ENCODE peak calls at places on chromosomes 12 and 14, in four cellular contexts. S is D721Med, O is lower leg skin, W is NAMALWA. D is an unnamed sample.

GRCh38 chr14:75769047-75769685 is 108.1 kb downstream of the TTLL5 start:
- DNase-seq in S (no peak), W (no peak), O (no peak), D (no peak)

GRCh38 chr14:36944307-36945010 is 227.9 kb downstream of the SLC25A21 start:
- DNase-seq in W (no peak), S (no peak), O (peak), D (no peak)

GRCh38 chr12:422526-422925 is 21.1 kb downstream of the CCDC77 start:
- DNase-seq in O (no peak), S (no peak), W (no peak), D (no peak)

GRCh38 chr12:42070056-42070455 is 74.6 kb downstream of the GXYLT1 start:
- DNase-seq in O (no peak), W (no peak), S (no peak), D (no peak)

GRCh38 chr12:57456145-57456700 is 1.1 kb downstream of the INHBE start:
- DNase-seq in W (peak), O (no peak), S (no peak), D (no peak)

GRCh38 chr14:82011460-82011859 is 477.8 kb upstream of the SEL1L start:
- DNase-seq in O (no peak), W (no peak), S (no peak), D (no peak)

GRCh38 chr14:61584258-61584657 is 111.1 kb upstream of the HIF1A start:
- DNase-seq in W (no peak), S (no peak), O (peak), D (no peak)

GRCh38 chr14:44981198-44981597 is 19.2 kb downstream of the TOGARAM1 start:
- DNase-seq in S (no peak), O (no peak), W (no peak), D (no peak)

GRCh38 chr12:4002601-4003000 is 129.4 kb upstream of the PARP11 start:
- DNase-seq in S (no peak), W (no peak), O (no peak), D (no peak)

GRCh38 chr12:131986847-131987398 is 37.2 kb downstream of the EP400 start:
- DNase-seq in O (no peak), W (no peak), S (no peak), D (no peak)

GRCh38 chr12:54039417-54040147 is 6.7 kb downstream of the HOXC5 start:
- DNase-seq in O (no peak), S (no peak), W (no peak), D (no peak)

GRCh38 chr12:95574030-95574429 is 22.8 kb upstream of the USP44 start:
- DNase-seq in O (no peak), W (no peak), S (no peak), D (no peak)

GRCh38 chr12:104877107-104877705 is 80.9 kb downstream of the SLC41A2 start:
- DNase-seq in O (peak), S (peak), W (peak), D (no peak)

GRCh38 chr14:103052407-103052806 is 4.9 kb downstream of the CDC42BPB start:
- DNase-seq in S (no peak), W (no peak), O (no peak), D (no peak)

GRCh38 chr12:843609-844008 is 91.2 kb downstream of the WNK1 start:
- DNase-seq in W (no peak), O (no peak), S (no peak), D (no peak)

GRCh38 chr12:48995061-48995879 is 3.9 kb downstream of the DDN start:
- DNase-seq in W (peak), O (peak), S (peak), D (peak)

GRCh38 chr12:109760930-109761630 is 47.5 kb downstream of the FAM222A start:
- DNase-seq in S (no peak), W (no peak), O (no peak), D (no peak)

GRCh38 chr14:53316504-53316903 is 163.4 kb upstream of the DDHD1 start:
- DNase-seq in W (no peak), O (no peak), S (no peak), D (no peak)

GRCh38 chr14:104403421-104404220 is 175.9 kb upstream of the C14orf180 start:
- DNase-seq in W (no peak), O (no peak), S (no peak), D (no peak)

GRCh38 chr12:71128191-71128590 is 29.6 kb downstream of the TSPAN8 start:
- DNase-seq in W (no peak), S (no peak), O (no peak), D (no peak)

GRCh38 chr14:71815110-71815509 is 117.1 kb upstream of the RGS6 start:
- DNase-seq in W (no peak), O (no peak), S (no peak), D (no peak)

GRCh38 chr12:89507015-89507824 is 17.4 kb downstream of the GALNT4 start:
- DNase-seq in O (no peak), S (no peak), W (no peak), D (no peak)

GRCh38 chr14:103104654-103105511 is 10.4 kb downstream of the EXOC3L4 start:
- DNase-seq in O (no peak), S (peak), W (peak), D (peak)

GRCh38 chr14:77306406-77307098 is 14.1 kb downstream of the POMT2 start:
- DNase-seq in O (no peak), S (no peak), W (no peak), D (no peak)

GRCh38 chr14:51069065-51069464 is 25.8 kb downstream of the TRIM9 start:
- DNase-seq in O (no peak), W (no peak), S (no peak), D (no peak)

GRCh38 chr12:52442600-52443061 is 8.5 kb upstream of the KRT75 start:
- DNase-seq in W (no peak), O (no peak), S (no peak), D (no peak)

GRCh38 chr14:49975799-49976198 is 82.9 kb downstream of the ARF6 start:
- DNase-seq in O (no peak), S (no peak), W (no peak), D (no peak)

GRCh38 chr12:104263580-104264358 is 39.8 kb upstream of the EID3 start:
- DNase-seq in W (no peak), S (no peak), O (peak), D (no peak)

GRCh38 chr12:77682488-77682887 is 148.2 kb upstream of the NAV3 start:
- DNase-seq in O (no peak), S (no peak), W (no peak), D (no peak)

GRCh38 chr12:54419088-54419887 is at the start of gene ITGA5:
- DNase-seq in O (peak), W (no peak), S (no peak), D (peak)

GRCh38 chr12:97650242-97650641 is 187.6 kb downstream of the RMST start:
- DNase-seq in O (no peak), S (no peak), W (no peak), D (no peak)

GRCh38 chr12:87274594-87275245 is 754.5 kb downstream of the C12orf50 start:
- DNase-seq in W (peak), S (no peak), O (no peak), D (no peak)

GRCh38 chr14:94345344-94346072 is 22.4 kb upstream of the SERPINA6 start:
- DNase-seq in S (no peak), O (no peak), W (no peak), D (no peak)

D was measured in gastrocnemius medialis.